ENCODE peak calls at places on chromosomes 6 and 20, in five cellular contexts. Y, B, Q, T and L are unnamed samples.
A peak's percentile ranks its signal among the peaks of the same experiment; 100 is the strongest.

GRCh38 chr6:112215901-112216300 is 38.5 kb downstream of the LAMA4 start:
- DNase-seq in Y (no peak), B (no peak), Q (no peak), T (no peak), L (no peak)

GRCh38 chr6:139713911-139714527 is 339.6 kb upstream of the CITED2 start:
- DNase-seq in Y (no peak), B (no peak), Q (no peak), T (peak; percentile 12), L (no peak)

GRCh38 chr20:31822421-31823330 is 3.5 kb downstream of the MYLK2 start:
- DNase-seq in Y (no peak), B (peak; percentile 62), Q (peak; percentile 89), T (peak; percentile 87), L (peak; percentile 51)

GRCh38 chr6:75349262-75349984 is 64.8 kb upstream of the TMEM30A start:
- DNase-seq in Y (no peak), B (peak; percentile 22), Q (peak; percentile 88), T (peak; percentile 51), L (no peak)

GRCh38 chr20:37956099-37956498 is 53.2 kb downstream of the VSTM2L start:
- DNase-seq in Y (no peak), B (peak; percentile 51), Q (no peak), T (no peak), L (no peak)

GRCh38 chr20:15379897-15380296 is 1042.5 kb upstream of the FLRT3 start:
- DNase-seq in Y (no peak), B (no peak), Q (no peak), T (no peak), L (no peak)

GRCh38 chr20:53829706-53830521 is 236.3 kb upstream of the ZNF217 start:
- DNase-seq in Y (no peak), B (peak; percentile 72), Q (no peak), T (peak; percentile 51), L (peak; percentile 68)

GRCh38 chr6:94377835-94378234 is 958.5 kb upstream of the EPHA7 start:
- DNase-seq in Y (no peak), B (no peak), Q (no peak), T (no peak), L (no peak)

GRCh38 chr6:32108094-32108627 is 977 bp downstream of the TNXB start:
- DNase-seq in Y (no peak), B (peak; percentile 57), Q (peak; percentile 21), T (peak; percentile 63), L (no peak)

GRCh38 chr6:140485740-140486467 is 1111.5 kb upstream of the CITED2 start:
- DNase-seq in Y (peak; percentile 45), B (peak; percentile 79), Q (no peak), T (peak; percentile 12), L (no peak)

GRCh38 chr20:51801220-51801991 is 915 bp downstream of the SALL4 start:
- DNase-seq in Y (no peak), B (peak; percentile 7), Q (peak; percentile 78), T (peak; percentile 48), L (no peak)

GRCh38 chr6:37572340-37572739 is 72.6 kb upstream of the CCDC167 start:
- DNase-seq in Y (no peak), B (no peak), Q (no peak), T (no peak), L (no peak)

GRCh38 chr6:137765044-137765443 is 102.0 kb upstream of the TNFAIP3 start:
- DNase-seq in Y (no peak), B (no peak), Q (no peak), T (no peak), L (no peak)

GRCh38 chr20:50048420-50049166 is 64.4 kb downstream of the UBE2V1 start:
- DNase-seq in Y (no peak), B (no peak), Q (no peak), T (no peak), L (no peak)

GRCh38 chr6:129500958-129501381 is 209.0 kb downstream of the ARHGAP18 start:
- DNase-seq in Y (peak; percentile 61), B (no peak), Q (peak; percentile 25), T (no peak), L (no peak)

GRCh38 chr6:71879016-71879415 is 7.3 kb upstream of the RIMS1 start:
- DNase-seq in Y (no peak), B (no peak), Q (no peak), T (no peak), L (no peak)

GRCh38 chr20:10521068-10521834 is 86.1 kb downstream of the SLX4IP start:
- DNase-seq in Y (no peak), B (peak; percentile 76), Q (peak; percentile 17), T (peak; percentile 27), L (no peak)

GRCh38 chr20:22572491-22572890 is 11.9 kb downstream of the FOXA2 start:
- DNase-seq in Y (no peak), B (no peak), Q (no peak), T (no peak), L (no peak)

GRCh38 chr6:4350571-4351505 is 215.5 kb upstream of the ECI2 start:
- DNase-seq in Y (no peak), B (peak; percentile 67), Q (no peak), T (no peak), L (no peak)
- H3K4me3 ChIP-seq in Y (no peak overlapping the region), B (no peak overlapping the region), Q (no peak overlapping the region), T (no peak overlapping the region), L (no peak overlapping the region)

DNA sequence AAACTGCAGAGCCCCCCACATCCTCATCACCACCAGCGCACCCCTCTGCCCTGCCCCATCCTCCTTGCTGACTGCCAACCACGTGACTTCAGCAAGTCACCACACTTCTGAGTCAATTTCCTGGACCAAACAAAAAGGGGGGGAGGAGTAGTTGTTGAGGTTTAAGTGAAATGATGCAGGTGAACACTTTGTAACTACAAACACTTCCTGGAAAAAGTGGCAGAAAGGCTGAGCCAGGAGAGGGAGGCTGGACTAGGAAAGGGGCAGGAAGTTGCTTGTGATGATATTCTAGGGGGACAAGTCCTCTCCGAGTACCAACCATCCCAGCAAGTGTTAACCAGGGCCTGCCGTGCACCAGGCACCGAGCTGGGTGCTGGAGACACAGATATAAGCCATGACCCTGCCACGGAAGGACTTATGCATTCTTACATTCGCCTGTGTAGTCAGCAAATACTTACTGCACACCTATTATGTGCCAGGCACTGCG is 67.4 kb downstream of the PREX1 start:
- DNase-seq in Y (no peak), B (no peak), Q (no peak), T (no peak), L (peak; percentile 61)
- H3K4me1 ChIP-seq in Y (no peaks in the 10 kb centered on the region), B (no peaks in the 10 kb centered on the region), Q (peaks cover 10% of the 10 kb centered on the region), T (no peaks in the 10 kb centered on the region), L (peaks cover 13% of the 10 kb centered on the region)

GRCh38 chr20:728022-728944 is 40.0 kb downstream of the SLC52A3 start:
- DNase-seq in Y (no peak), B (peak; percentile 11), Q (peak; percentile 94), T (peak; percentile 83), L (no peak)
- TF ChIP-seq EZH2 in Y (no peak), B (peak; percentile 22), Q (no peak), T (peak; percentile 72), L (no peak)

GRCh38 chr6:70395301-70395672 is 18.0 kb upstream of the FAM135A start:
- DNase-seq in Y (no peak), B (no peak), Q (no peak), T (no peak), L (no peak)

GRCh38 chr6:70394518-70395300 is 18.6 kb upstream of the FAM135A start:
- DNase-seq in Y (no peak), B (no peak), Q (no peak), T (peak; percentile 42), L (no peak)

GRCh38 chr6:70396796-70397729 is 16.2 kb upstream of the FAM135A start:
- DNase-seq in Y (no peak), B (peak; percentile 5), Q (no peak), T (no peak), L (no peak)

GRCh38 chr6:70396163-70396562 is 17.1 kb upstream of the FAM135A start:
- DNase-seq in Y (no peak), B (no peak), Q (no peak), T (no peak), L (no peak)

GRCh38 chr6:70398783-70399730 is 14.3 kb upstream of the FAM135A start:
- DNase-seq in Y (peak; percentile 97), B (peak; percentile 37), Q (no peak), T (peak; percentile 84), L (no peak)
- H3K4me3 ChIP-seq in Y (peak overlapping the region; percentile 40), B (no peak overlapping the region), Q (no peak overlapping the region), T (no peak overlapping the region), L (no peak overlapping the region)

GRCh38 chr20:58467572-58468330 is 47.4 kb downstream of the APCDD1L start:
- DNase-seq in Y (no peak), B (no peak), Q (no peak), T (no peak), L (no peak)
- H3K4me1 ChIP-seq in Y (no peaks in the 10 kb centered on the region), B (no peaks in the 10 kb centered on the region), Q (peaks cover 5% of the 10 kb centered on the region), T (no peaks in the 10 kb centered on the region), L (no peaks in the 10 kb centered on the region)

GRCh38 chr6:113856011-113856551 is 1.1 kb upstream of the MARCKS start:
- DNase-seq in Y (no peak), B (peak; percentile 70), Q (peak; percentile 53), T (peak; percentile 52), L (peak; percentile 32)
- TF ChIP-seq EZH2 in Y (no peak), B (no peak), Q (no peak), T (no peak), L (no peak)

DNA sequence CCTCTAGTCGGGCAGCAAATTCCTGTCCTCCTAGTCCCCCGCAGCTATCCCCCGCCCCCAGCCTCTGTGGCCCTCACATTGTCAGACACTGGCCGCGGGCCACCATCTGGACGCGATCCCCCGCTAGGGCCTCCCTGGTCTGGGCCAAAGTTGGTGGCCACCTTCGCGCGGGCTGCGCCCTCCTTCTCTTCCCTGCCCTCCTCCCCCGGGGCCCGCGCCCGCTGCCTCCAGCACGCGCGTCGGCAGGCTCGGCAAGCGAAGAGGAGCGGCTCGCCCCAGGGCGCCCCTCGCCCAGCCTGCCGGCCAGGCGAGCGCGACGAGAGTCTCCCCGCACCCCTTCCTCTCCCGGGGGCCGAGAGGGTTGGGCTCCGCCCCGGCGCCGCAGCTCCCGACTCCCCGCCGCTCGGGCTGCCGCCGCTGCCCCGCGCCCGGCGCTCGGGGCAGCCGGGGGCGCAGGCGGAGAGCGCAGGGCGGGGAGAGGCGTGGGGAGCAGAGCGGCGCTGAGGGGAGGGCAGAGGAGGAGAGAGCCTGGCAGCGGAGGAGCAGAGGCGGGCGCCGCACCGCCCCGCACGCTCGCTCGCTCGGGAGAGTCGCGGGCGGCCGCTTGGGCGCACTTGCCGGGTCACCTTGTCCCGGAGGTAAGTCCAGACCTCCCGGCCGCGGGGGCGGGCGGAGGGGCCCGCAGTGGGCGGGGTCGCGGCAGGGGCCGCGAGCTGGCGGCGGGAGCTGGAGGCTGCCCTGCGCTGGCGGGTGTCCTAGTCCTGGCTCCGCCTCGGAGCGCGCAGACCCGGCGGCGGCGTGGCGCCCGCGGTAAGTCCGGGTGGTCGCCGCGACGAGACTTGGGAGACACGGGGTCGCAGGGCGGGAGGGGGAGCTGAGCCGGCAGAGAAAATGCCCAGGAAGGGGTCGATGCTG is at the start of gene SYNDIG1:
- DNase-seq in Y (no peak), B (no peak), Q (peak; percentile 84), T (peak; percentile 58), L (peak; percentile 62)
- H3K4me3 ChIP-seq in Y (no peak within 1 kb of the TSS), B (no peak within 1 kb of the TSS), Q (peak within 1 kb of the TSS; percentile 90), T (peak within 1 kb of the TSS; percentile 58), L (peak within 1 kb of the TSS; percentile 98)